ENCODE peak calls at places on chromosomes 4 and X, in eight cellular contexts. One of them, this sample, is unnamed.

GRCh38 chr4:103011378-103012025 is 8.0 kb downstream of the SLC9B1 start:
- DNase-seq in thyroid gland: peak; percentile 27
- DNase-seq in spleen: no peak
- DNase-seq in ovary: no peak
- DNase-seq in IMR-90: peak; percentile 48
- DNase-seq in adrenal gland: peak; percentile 62
- DNase-seq in transverse colon: peak; percentile 75
- DNase-seq in heart left ventricle: no peak
- DNase-seq in this sample: peak; percentile 75

GRCh38 chrX:55710701-55711100 is 6.8 kb upstream of the RRAGB start:
- DNase-seq in spleen: no peak
- DNase-seq in thyroid gland: no peak
- DNase-seq in ovary: no peak
- DNase-seq in transverse colon: no peak
- DNase-seq in adrenal gland: peak; percentile 34
- DNase-seq in heart left ventricle: no peak
- DNase-seq in IMR-90: no peak
- DNase-seq in this sample: no peak

GRCh38 chr4:121668368-121669162 is 28.2 kb downstream of the ANXA5 start:
- DNase-seq in adrenal gland: no peak
- DNase-seq in ovary: no peak
- DNase-seq in spleen: no peak
- DNase-seq in thyroid gland: no peak
- DNase-seq in transverse colon: no peak
- DNase-seq in heart left ventricle: no peak
- DNase-seq in IMR-90: peak; percentile 99
- DNase-seq in this sample: no peak

GRCh38 chrX:153477039-153477438 is 6.7 kb upstream of the HAUS7 start:
- DNase-seq in IMR-90: peak; percentile 59
- DNase-seq in adrenal gland: no peak
- DNase-seq in thyroid gland: no peak
- DNase-seq in heart left ventricle: peak; percentile 74
- DNase-seq in transverse colon: no peak
- DNase-seq in spleen: no peak
- DNase-seq in ovary: no peak
- DNase-seq in this sample: no peak

GRCh38 chr4:141413366-141413765 is 192.7 kb downstream of the ZNF330 start:
- DNase-seq in spleen: no peak
- DNase-seq in ovary: no peak
- DNase-seq in heart left ventricle: no peak
- DNase-seq in IMR-90: no peak
- DNase-seq in transverse colon: no peak
- DNase-seq in thyroid gland: no peak
- DNase-seq in adrenal gland: no peak
- DNase-seq in this sample: no peak

GRCh38 chr4:141158219-141158618 is 24.9 kb upstream of the RNF150 start:
- DNase-seq in IMR-90: peak; percentile 55
- DNase-seq in heart left ventricle: no peak
- DNase-seq in ovary: no peak
- DNase-seq in thyroid gland: no peak
- DNase-seq in spleen: no peak
- DNase-seq in transverse colon: no peak
- DNase-seq in adrenal gland: no peak
- DNase-seq in this sample: no peak

GRCh38 chr4:15836362-15836761 is 58.2 kb downstream of the CD38 start:
- DNase-seq in IMR-90: no peak
- DNase-seq in ovary: no peak
- DNase-seq in transverse colon: no peak
- DNase-seq in thyroid gland: no peak
- DNase-seq in adrenal gland: no peak
- DNase-seq in heart left ventricle: no peak
- DNase-seq in spleen: no peak
- DNase-seq in this sample: no peak

GRCh38 chrX:38494239-38494823 is 67.0 kb upstream of the TSPAN7 start:
- DNase-seq in spleen: no peak
- DNase-seq in transverse colon: no peak
- DNase-seq in heart left ventricle: no peak
- DNase-seq in ovary: no peak
- DNase-seq in adrenal gland: no peak
- DNase-seq in thyroid gland: no peak
- DNase-seq in IMR-90: no peak
- DNase-seq in this sample: no peak

GRCh38 chr4:86319390-86319789 is 40.5 kb downstream of the MAPK10 start:
- DNase-seq in thyroid gland: no peak
- DNase-seq in heart left ventricle: no peak
- DNase-seq in adrenal gland: no peak
- DNase-seq in spleen: no peak
- DNase-seq in ovary: no peak
- DNase-seq in IMR-90: no peak
- DNase-seq in transverse colon: no peak
- DNase-seq in this sample: no peak

GRCh38 chr4:99946346-99947189 is at the start of gene DNAJB14:
- DNase-seq in ovary: peak; percentile 66
- DNase-seq in IMR-90: peak; percentile 69
- DNase-seq in adrenal gland: peak; percentile 74
- DNase-seq in spleen: peak; percentile 97
- DNase-seq in heart left ventricle: peak; percentile 85
- DNase-seq in thyroid gland: peak; percentile 80
- DNase-seq in transverse colon: peak; percentile 85
- DNase-seq in this sample: peak; percentile 83

GRCh38 chr4:30722092-30722915 is 2.1 kb downstream of the PCDH7 start:
- DNase-seq in transverse colon: no peak
- DNase-seq in adrenal gland: no peak
- DNase-seq in thyroid gland: peak; percentile 44
- DNase-seq in IMR-90: no peak
- DNase-seq in heart left ventricle: peak; percentile 30
- DNase-seq in spleen: peak; percentile 70
- DNase-seq in ovary: no peak
- DNase-seq in this sample: no peak

GRCh38 chr4:30821275-30821674 is 101.1 kb downstream of the PCDH7 start:
- DNase-seq in heart left ventricle: no peak
- DNase-seq in spleen: no peak
- DNase-seq in ovary: no peak
- DNase-seq in thyroid gland: no peak
- DNase-seq in transverse colon: no peak
- DNase-seq in IMR-90: no peak
- DNase-seq in adrenal gland: no peak
- DNase-seq in this sample: no peak

GRCh38 chr4:184352891-184353290 is 121.5 kb downstream of the IRF2 start:
- DNase-seq in ovary: no peak
- DNase-seq in transverse colon: no peak
- DNase-seq in heart left ventricle: no peak
- DNase-seq in spleen: no peak
- DNase-seq in IMR-90: no peak
- DNase-seq in adrenal gland: no peak
- DNase-seq in thyroid gland: no peak
- DNase-seq in this sample: no peak

GRCh38 chrX:9133426-9133825 is 99.5 kb upstream of the FAM9B start:
- DNase-seq in thyroid gland: no peak
- DNase-seq in spleen: no peak
- DNase-seq in adrenal gland: no peak
- DNase-seq in heart left ventricle: no peak
- DNase-seq in transverse colon: no peak
- DNase-seq in IMR-90: peak; percentile 64
- DNase-seq in ovary: no peak
- DNase-seq in this sample: no peak

GRCh38 chr4:10589808-10590207 is 94.8 kb downstream of the CLNK start:
- DNase-seq in heart left ventricle: no peak
- DNase-seq in ovary: no peak
- DNase-seq in thyroid gland: no peak
- DNase-seq in IMR-90: peak; percentile 29
- DNase-seq in spleen: no peak
- DNase-seq in adrenal gland: no peak
- DNase-seq in transverse colon: no peak
- DNase-seq in this sample: no peak

GRCh38 chr4:102620697-102621497 is 119.7 kb downstream of the NFKB1 start:
- DNase-seq in IMR-90: peak; percentile 82
- DNase-seq in thyroid gland: peak; percentile 53
- DNase-seq in transverse colon: peak; percentile 47
- DNase-seq in spleen: no peak
- DNase-seq in heart left ventricle: no peak
- DNase-seq in adrenal gland: peak; percentile 41
- DNase-seq in ovary: no peak
- DNase-seq in this sample: peak; percentile 58

DNA sequence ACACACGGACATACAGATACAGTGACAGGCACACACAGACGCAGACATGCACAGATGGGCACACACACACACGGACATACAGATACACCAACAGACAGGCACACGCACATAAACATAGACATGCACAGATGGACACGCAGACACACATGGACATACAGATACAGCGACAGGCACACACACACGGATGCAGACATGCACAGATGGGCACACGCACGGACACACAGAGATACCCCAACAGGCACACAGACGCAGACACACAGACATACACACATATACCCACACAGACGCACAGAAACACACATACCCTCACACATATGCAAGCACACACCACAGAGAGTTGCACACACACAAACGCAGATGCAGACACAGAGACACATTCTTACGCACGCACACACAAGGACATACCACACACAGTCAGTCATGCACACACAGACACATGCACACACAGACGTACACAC is 24.4 kb upstream of the SLC25A6 start:
- DNase-seq in transverse colon: no peak
- DNase-seq in adrenal gland: no peak
- DNase-seq in heart left ventricle: no peak
- DNase-seq in spleen: peak; percentile 4
- DNase-seq in IMR-90: no peak
- DNase-seq in thyroid gland: no peak
- DNase-seq in ovary: no peak
- DNase-seq in this sample: no peak
- TF ChIP-seq POLR2A in transverse colon: no peak
- TF ChIP-seq POLR2A in adrenal gland: no peak
- TF ChIP-seq POLR2A in heart left ventricle: no peak
- TF ChIP-seq POLR2A in spleen: no peak
- TF ChIP-seq POLR2A in IMR-90: no peak
- TF ChIP-seq POLR2A in thyroid gland: no peak
- TF ChIP-seq POLR2A in ovary: no peak
- TF ChIP-seq POLR2A in this sample: no peak

DNA sequence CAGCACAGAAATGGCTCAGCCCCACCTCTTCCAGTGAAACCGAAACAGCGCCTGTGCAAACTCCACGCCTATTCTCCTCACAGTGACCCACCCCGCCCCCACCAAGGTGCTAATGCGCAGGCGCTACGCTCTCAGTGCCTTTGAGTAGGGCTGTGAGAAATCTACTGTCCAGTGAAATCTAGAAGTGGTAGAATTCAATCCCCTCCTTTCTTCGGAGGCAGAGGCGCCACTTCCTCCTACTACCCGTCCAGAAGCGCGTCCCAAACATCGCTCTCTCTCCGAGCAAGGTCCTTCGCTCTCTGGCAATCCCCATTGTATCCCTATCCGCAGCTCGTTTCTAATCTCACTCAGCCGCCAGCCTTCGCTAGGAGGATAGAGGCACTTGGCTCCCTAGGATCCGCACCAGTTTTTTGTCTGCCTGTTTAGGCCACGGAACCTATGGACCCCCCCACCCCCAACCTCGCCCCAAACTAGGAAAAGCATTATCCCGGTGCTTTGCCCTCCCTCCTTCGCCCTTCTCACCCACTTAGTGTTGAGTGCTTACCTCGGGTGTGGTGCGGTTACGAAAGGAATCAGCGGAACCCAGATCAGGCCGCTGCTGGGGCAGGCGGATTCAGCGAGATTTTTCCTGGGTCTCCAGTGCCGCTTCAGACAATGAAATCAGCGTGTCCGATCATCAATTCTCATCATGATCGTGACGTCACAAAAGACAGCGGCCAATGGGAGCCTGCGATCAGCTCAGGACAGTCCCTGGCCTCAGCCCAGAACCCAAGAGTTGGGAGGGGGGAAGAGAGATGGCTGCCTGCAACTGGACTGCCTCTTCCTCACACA is at the start of gene HDX:
- DNase-seq in heart left ventricle: peak; percentile 84
- DNase-seq in spleen: peak; percentile 87
- DNase-seq in transverse colon: peak; percentile 87
- DNase-seq in thyroid gland: peak; percentile 91
- DNase-seq in ovary: peak; percentile 81
- DNase-seq in adrenal gland: peak; percentile 88
- DNase-seq in IMR-90: peak; percentile 81
- DNase-seq in this sample: peak; percentile 74
- TF ChIP-seq POLR2A in heart left ventricle: no peak
- TF ChIP-seq POLR2A in spleen: peak; percentile 36
- TF ChIP-seq POLR2A in transverse colon: peak; percentile 49
- TF ChIP-seq POLR2A in thyroid gland: peak; percentile 66
- TF ChIP-seq POLR2A in ovary: peak; percentile 18
- TF ChIP-seq POLR2A in adrenal gland: peak; percentile 72
- TF ChIP-seq POLR2A in IMR-90: peak; percentile 45
- TF ChIP-seq POLR2A in this sample: no peak

GRCh38 chrX:118345401-118346257 is at the start of gene WDR44:
- DNase-seq in adrenal gland: peak; percentile 93
- DNase-seq in transverse colon: peak; percentile 95
- DNase-seq in IMR-90: peak; percentile 92
- DNase-seq in ovary: peak; percentile 93
- DNase-seq in spleen: peak; percentile 97
- DNase-seq in thyroid gland: peak; percentile 93
- DNase-seq in heart left ventricle: peak; percentile 95
- DNase-seq in this sample: peak; percentile 94
- TF ChIP-seq POLR2A in adrenal gland: peak; percentile 87
- TF ChIP-seq POLR2A in transverse colon: peak; percentile 83
- TF ChIP-seq POLR2A in IMR-90: peak; percentile 80
- TF ChIP-seq POLR2A in ovary: peak; percentile 63
- TF ChIP-seq POLR2A in spleen: peak; percentile 32
- TF ChIP-seq POLR2A in thyroid gland: peak; percentile 81
- TF ChIP-seq POLR2A in heart left ventricle: no peak
- TF ChIP-seq POLR2A in this sample: peak; percentile 23

GRCh38 chrX:118941147-118941546 is 33.3 kb upstream of the LONRF3 start:
- DNase-seq in heart left ventricle: no peak
- DNase-seq in IMR-90: no peak
- DNase-seq in spleen: no peak
- DNase-seq in adrenal gland: no peak
- DNase-seq in transverse colon: no peak
- DNase-seq in thyroid gland: no peak
- DNase-seq in ovary: no peak
- DNase-seq in this sample: no peak

GRCh38 chrX:118945921-118946320 is 28.5 kb upstream of the LONRF3 start:
- DNase-seq in spleen: no peak
- DNase-seq in transverse colon: no peak
- DNase-seq in thyroid gland: no peak
- DNase-seq in heart left ventricle: no peak
- DNase-seq in adrenal gland: no peak
- DNase-seq in IMR-90: no peak
- DNase-seq in ovary: no peak
- DNase-seq in this sample: no peak

GRCh38 chrX:118948270-118948669 is 26.1 kb upstream of the LONRF3 start:
- DNase-seq in ovary: no peak
- DNase-seq in transverse colon: no peak
- DNase-seq in adrenal gland: no peak
- DNase-seq in spleen: no peak
- DNase-seq in IMR-90: no peak
- DNase-seq in heart left ventricle: no peak
- DNase-seq in thyroid gland: no peak
- DNase-seq in this sample: no peak

DNA sequence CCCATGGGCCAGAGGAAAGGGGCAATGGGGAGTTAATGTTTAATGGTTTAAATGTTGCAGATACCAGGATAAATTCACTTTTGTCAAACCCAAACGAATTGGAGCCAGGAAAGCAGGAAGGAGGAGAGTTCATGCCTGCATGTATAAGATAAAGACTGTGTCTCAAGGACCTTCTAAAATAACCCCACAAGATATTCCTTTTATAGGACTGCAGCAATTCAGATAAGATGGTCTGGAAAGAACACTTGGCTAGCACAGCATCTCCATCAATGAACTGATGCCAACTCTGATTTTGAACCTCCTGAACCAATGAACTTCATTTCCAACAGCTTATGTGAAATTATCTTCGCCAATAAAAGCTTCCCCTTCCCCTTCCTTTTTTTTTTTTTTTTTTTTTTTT is 31.3 kb upstream of the LONRF3 start:
- DNase-seq in ovary: no peak
- DNase-seq in transverse colon: no peak
- DNase-seq in IMR-90: no peak
- DNase-seq in spleen: no peak
- DNase-seq in thyroid gland: no peak
- DNase-seq in heart left ventricle: no peak
- DNase-seq in adrenal gland: no peak
- DNase-seq in this sample: no peak
- TF ChIP-seq POLR2A in ovary: no peak
- TF ChIP-seq POLR2A in transverse colon: no peak
- TF ChIP-seq POLR2A in IMR-90: no peak
- TF ChIP-seq POLR2A in spleen: no peak
- TF ChIP-seq POLR2A in thyroid gland: no peak
- TF ChIP-seq POLR2A in heart left ventricle: no peak
- TF ChIP-seq POLR2A in adrenal gland: no peak
- TF ChIP-seq POLR2A in this sample: no peak

This sample was measured in stomach.